ENCODE peak calls at places on chromosomes 16 and 17, in six cellular contexts. E is uterus, C is IMR-90, S is H9, J is endodermal cell, V is Panc1. X is an unnamed sample.

GRCh38 chr17:17119533-17119932 is 77.3 kb downstream of the MPRIP start:
- DNase-seq in C (peak; percentile 86), E (no peak), S (no peak), J (no peak), V (no peak), X (no peak)

GRCh38 chr17:75808905-75809621 is 24.5 kb downstream of the UNK start:
- DNase-seq in S (peak; percentile 29), C (peak; percentile 37), J (peak; percentile 49), V (no peak), E (peak; percentile 78), X (no peak)

GRCh38 chr17:40963838-40964237 is 2.9 kb downstream of the KRT39 start:
- DNase-seq in C (no peak), V (no peak), J (no peak), S (no peak), E (no peak), X (no peak)

GRCh38 chr17:70172449-70172848 is 3.1 kb downstream of the KCNJ2 start:
- DNase-seq in S (no peak), V (no peak), J (no peak), C (peak; percentile 41), E (no peak), X (no peak)

GRCh38 chr17:49715221-49715620 is 7.5 kb upstream of the SLC35B1 start:
- DNase-seq in S (no peak), J (no peak), V (no peak), C (no peak), E (no peak), X (no peak)

GRCh38 chr16:86980644-86981043 is 336.5 kb downstream of the C16orf95 start:
- DNase-seq in S (no peak), E (no peak), C (no peak), J (no peak), V (no peak), X (no peak)

GRCh38 chr16:73058616-73059409 is 10.9 kb upstream of the ZFHX3 start:
- DNase-seq in J (peak; percentile 84), V (no peak), S (no peak), E (no peak), C (peak; percentile 43), X (no peak)

GRCh38 chr17:48556534-48557401 is 11.9 kb upstream of the HOXB2 start:
- DNase-seq in S (no peak), E (no peak), V (no peak), C (peak; percentile 57), J (no peak), X (no peak)

GRCh38 chr16:24929409-24929808 is 83.6 kb downstream of the SLC5A11 start:
- DNase-seq in V (no peak), E (no peak), J (no peak), S (no peak), C (no peak), X (no peak)

GRCh38 chr16:29910819-29911675 is 10.8 kb downstream of the ASPHD1 start:
- DNase-seq in S (no peak), E (no peak), C (no peak), J (no peak), V (no peak), X (no peak)

GRCh38 chr17:10094806-10095205 is 103.6 kb downstream of the GAS7 start:
- DNase-seq in J (no peak), S (no peak), V (no peak), E (peak; percentile 69), C (no peak), X (no peak)
- H3K27me3 ChIP-seq in J (no peaks in the 10 kb centered on the region), S (no peaks in the 10 kb centered on the region), V (no peaks in the 10 kb centered on the region), E (no peaks in the 10 kb centered on the region), C (no peaks in the 10 kb centered on the region), X (no peaks in the 10 kb centered on the region)

GRCh38 chr16:22267764-22268163 is 29.4 kb upstream of the POLR3E start:
- DNase-seq in J (no peak), C (no peak), E (no peak), V (no peak), S (no peak), X (no peak)
- H3K27me3 ChIP-seq in J (no peaks in the 10 kb centered on the region), C (no peaks in the 10 kb centered on the region), E (no peaks in the 10 kb centered on the region), V (no peaks in the 10 kb centered on the region), S (no peaks in the 10 kb centered on the region), X (no peaks in the 10 kb centered on the region)

DNA sequence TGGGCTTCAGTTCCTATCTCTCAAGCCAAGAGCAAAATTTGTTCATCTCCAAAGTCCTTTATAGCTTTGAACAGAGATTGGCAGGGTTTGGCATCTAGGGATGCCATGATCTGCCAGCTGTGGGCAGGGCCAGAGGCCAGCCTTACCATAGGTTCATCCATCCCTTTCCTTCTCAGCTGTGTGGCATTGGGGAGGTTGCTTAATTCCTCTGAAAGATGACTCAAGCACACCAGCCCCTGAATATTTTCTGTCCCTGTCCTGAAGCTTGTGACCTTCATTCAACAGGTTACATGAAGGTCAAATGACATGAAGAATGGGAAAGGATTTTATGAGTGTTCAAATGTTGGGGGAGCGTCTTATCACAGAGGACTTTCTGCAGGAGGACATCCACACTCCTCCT is 3.4 kb downstream of the MT1G start:
- DNase-seq in E (no peak), S (no peak), V (no peak), C (no peak), J (no peak), X (no peak)
- H3K27me3 ChIP-seq in E (no peaks in the 10 kb centered on the region), S (peaks cover 72% of the 10 kb centered on the region), V (no peaks in the 10 kb centered on the region), C (peaks cover 93% of the 10 kb centered on the region), J (peaks cover 100% of the 10 kb centered on the region), X (peaks cover 14% of the 10 kb centered on the region)

DNA sequence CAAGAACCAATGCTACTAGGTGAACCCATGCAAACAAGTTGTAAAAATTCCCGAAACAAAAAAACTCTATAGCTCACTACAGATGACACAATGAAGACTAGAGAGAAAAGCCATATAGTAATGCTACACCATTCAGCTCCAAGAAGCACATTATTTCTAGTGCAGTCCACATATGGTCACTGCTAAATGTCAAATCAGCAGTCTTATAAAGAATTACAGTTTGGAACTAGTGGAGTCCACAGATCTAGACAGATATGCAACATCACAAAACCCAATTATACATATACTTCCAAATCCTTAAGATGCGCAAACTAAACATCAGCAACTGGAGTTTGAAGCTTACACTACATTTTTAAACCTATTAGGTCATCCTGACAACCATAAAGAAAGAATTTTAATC is 33.5 kb downstream of the GPATCH8 start:
- DNase-seq in C (peak; percentile 31), V (no peak), E (no peak), J (no peak), S (no peak), X (no peak)
- H3K27me3 ChIP-seq in C (no peaks in the 10 kb centered on the region), V (no peaks in the 10 kb centered on the region), E (no peaks in the 10 kb centered on the region), J (no peaks in the 10 kb centered on the region), S (no peaks in the 10 kb centered on the region), X (no peaks in the 10 kb centered on the region)

DNA sequence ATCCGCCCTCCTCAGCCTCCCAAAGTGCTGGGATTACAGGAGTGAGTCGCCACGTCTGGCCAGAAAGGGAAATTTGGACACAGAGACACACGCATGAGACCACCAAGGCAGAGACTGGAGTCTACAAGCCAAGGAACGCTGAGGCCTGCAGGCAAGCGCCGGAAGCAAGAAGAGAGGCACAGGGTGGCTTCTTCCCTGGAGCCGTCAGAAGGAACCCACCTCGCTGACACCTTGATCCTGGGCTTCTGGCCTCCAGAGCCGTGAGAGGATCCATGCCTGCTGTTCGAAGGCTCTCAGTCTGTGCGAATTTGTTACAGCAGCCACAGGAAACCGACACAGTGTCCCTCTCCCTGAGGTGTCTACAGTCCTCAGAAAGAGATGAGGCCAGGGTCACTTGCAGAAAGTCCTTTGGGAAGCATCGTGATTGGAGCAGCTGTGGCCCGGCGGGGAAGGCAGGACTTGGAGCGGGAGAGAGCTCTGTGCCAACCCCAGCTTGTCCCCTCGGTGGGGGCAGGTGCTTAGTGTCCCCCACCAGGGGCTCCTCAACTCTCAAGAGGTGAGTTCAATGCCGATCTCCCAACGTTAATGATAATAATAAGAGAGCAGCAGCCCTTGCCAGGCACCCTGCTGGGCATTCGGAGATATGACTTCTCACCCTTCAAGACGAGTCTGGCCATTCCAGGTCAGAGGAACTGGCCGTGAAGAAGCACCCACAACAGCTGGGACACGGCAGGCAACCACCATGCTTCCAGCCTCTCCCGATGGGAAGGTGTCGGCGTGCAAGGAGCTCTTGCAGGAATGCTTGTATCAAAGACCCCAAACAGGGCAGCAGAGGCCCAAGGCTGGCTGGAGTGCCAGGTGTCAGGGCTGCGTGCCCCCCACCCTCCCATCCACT is 68.4 kb upstream of the TNRC6C start:
- DNase-seq in V (no peak), S (no peak), C (no peak), J (no peak), E (no peak), X (no peak)
- H3K27me3 ChIP-seq in V (peaks cover 18% of the 10 kb centered on the region), S (no peaks in the 10 kb centered on the region), C (peaks cover 48% of the 10 kb centered on the region), J (peaks cover 35% of the 10 kb centered on the region), E (no peaks in the 10 kb centered on the region), X (no peaks in the 10 kb centered on the region)

DNA sequence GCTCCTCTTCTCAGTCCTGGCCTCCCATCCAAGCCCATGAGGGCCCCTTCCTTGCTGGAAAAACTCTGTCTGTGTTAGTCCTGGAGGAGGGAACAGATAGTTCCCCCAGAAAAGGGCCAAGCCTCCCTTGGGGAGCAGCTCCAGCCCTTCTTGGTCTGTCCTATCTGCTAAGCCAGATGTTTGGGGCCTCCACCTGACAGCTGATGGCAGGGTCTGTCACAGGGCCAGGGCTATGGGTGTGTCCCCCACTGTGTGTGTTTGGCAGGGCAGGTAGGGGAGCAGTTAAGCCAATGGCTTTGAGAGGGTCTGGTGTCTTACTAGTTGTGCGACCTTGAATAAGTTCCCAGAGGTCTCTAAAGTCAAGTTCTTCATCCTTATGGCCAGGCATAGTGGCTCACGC is 13.6 kb upstream of the SLC4A1 start:
- DNase-seq in C (no peak), E (no peak), J (no peak), V (no peak), S (no peak), X (no peak)
- H3K27me3 ChIP-seq in C (peaks cover 2% of the 10 kb centered on the region), E (no peaks in the 10 kb centered on the region), J (no peaks in the 10 kb centered on the region), V (no peaks in the 10 kb centered on the region), S (no peaks in the 10 kb centered on the region), X (no peaks in the 10 kb centered on the region)